ENCODE peak calls at places on chromosomes 12 and 14, in five cellular contexts. One of them, this sample, is unnamed.

GRCh38 chr12:49347307-49348237 is 884 bp downstream of the DNAJC22 start:
- DNase-seq in pancreas: peak; percentile 97
- DNase-seq in heart left ventricle: peak; percentile 84
- DNase-seq in psoas muscle: peak; percentile 89
- DNase-seq in mesenchymal stem cell: peak; percentile 73
- DNase-seq in this sample: peak; percentile 78

GRCh38 chr12:65083581-65083980 is 37.5 kb downstream of the WIF1 start:
- DNase-seq in pancreas: no peak
- DNase-seq in heart left ventricle: no peak
- DNase-seq in psoas muscle: no peak
- DNase-seq in mesenchymal stem cell: no peak
- DNase-seq in this sample: no peak

GRCh38 chr12:459430-460258 is at the start of gene B4GALNT3:
- DNase-seq in pancreas: peak; percentile 75
- DNase-seq in heart left ventricle: peak; percentile 63
- DNase-seq in psoas muscle: peak; percentile 62
- DNase-seq in mesenchymal stem cell: peak; percentile 20
- DNase-seq in this sample: peak; percentile 89

GRCh38 chr12:33588725-33589405 is 149.2 kb upstream of the SYT10 start:
- DNase-seq in pancreas: no peak
- DNase-seq in heart left ventricle: no peak
- DNase-seq in psoas muscle: no peak
- DNase-seq in mesenchymal stem cell: no peak
- DNase-seq in this sample: no peak

GRCh38 chr14:66650491-66650911 is 142.6 kb downstream of the GPHN start:
- DNase-seq in pancreas: no peak
- DNase-seq in heart left ventricle: no peak
- DNase-seq in psoas muscle: no peak
- DNase-seq in mesenchymal stem cell: no peak
- DNase-seq in this sample: no peak

GRCh38 chr12:92118826-92119536 is 26.7 kb downstream of the BTG1 start:
- DNase-seq in pancreas: no peak
- DNase-seq in heart left ventricle: no peak
- DNase-seq in psoas muscle: no peak
- DNase-seq in mesenchymal stem cell: no peak
- DNase-seq in this sample: no peak

GRCh38 chr12:111439657-111440151 is 34.0 kb downstream of the SH2B3 start:
- DNase-seq in pancreas: no peak
- DNase-seq in heart left ventricle: no peak
- DNase-seq in psoas muscle: no peak
- DNase-seq in mesenchymal stem cell: no peak
- DNase-seq in this sample: no peak

GRCh38 chr12:754238-754816 is 1.9 kb downstream of the WNK1 start:
- DNase-seq in pancreas: peak; percentile 35
- DNase-seq in heart left ventricle: peak; percentile 43
- DNase-seq in psoas muscle: no peak
- DNase-seq in mesenchymal stem cell: peak; percentile 42
- DNase-seq in this sample: no peak

GRCh38 chr14:20799955-20800544 is 2.6 kb downstream of the RNASE1 start:
- DNase-seq in pancreas: no peak
- DNase-seq in heart left ventricle: peak; percentile 75
- DNase-seq in psoas muscle: no peak
- DNase-seq in mesenchymal stem cell: no peak
- DNase-seq in this sample: peak; percentile 66

GRCh38 chr14:56888274-56888673 is 78.0 kb upstream of the OTX2 start:
- DNase-seq in pancreas: no peak
- DNase-seq in heart left ventricle: no peak
- DNase-seq in psoas muscle: no peak
- DNase-seq in mesenchymal stem cell: no peak
- DNase-seq in this sample: no peak

GRCh38 chr14:75277796-75278421 is 719 bp upstream of the FOS start:
- DNase-seq in pancreas: no peak
- DNase-seq in heart left ventricle: no peak
- DNase-seq in psoas muscle: no peak
- DNase-seq in mesenchymal stem cell: no peak
- DNase-seq in this sample: no peak

GRCh38 chr12:31588976-31589375 is 2.0 kb downstream of the DENND5B start:
- DNase-seq in pancreas: no peak
- DNase-seq in heart left ventricle: no peak
- DNase-seq in psoas muscle: no peak
- DNase-seq in mesenchymal stem cell: peak; percentile 39
- DNase-seq in this sample: no peak

GRCh38 chr12:64160021-64160717 is 61.9 kb downstream of the KICS2 start:
- DNase-seq in pancreas: no peak
- DNase-seq in heart left ventricle: no peak
- DNase-seq in psoas muscle: no peak
- DNase-seq in mesenchymal stem cell: no peak
- DNase-seq in this sample: no peak

GRCh38 chr12:100346660-100347059 is 10.2 kb upstream of the SLC17A8 start:
- DNase-seq in pancreas: no peak
- DNase-seq in heart left ventricle: no peak
- DNase-seq in psoas muscle: no peak
- DNase-seq in mesenchymal stem cell: no peak
- DNase-seq in this sample: no peak

GRCh38 chr12:100348657-100349454 is 8.0 kb upstream of the SLC17A8 start:
- DNase-seq in pancreas: no peak
- DNase-seq in heart left ventricle: no peak
- DNase-seq in psoas muscle: no peak
- DNase-seq in mesenchymal stem cell: peak; percentile 41
- DNase-seq in this sample: no peak

GRCh38 chr12:100345020-100345767 is 11.7 kb upstream of the SLC17A8 start:
- DNase-seq in pancreas: no peak
- DNase-seq in heart left ventricle: no peak
- DNase-seq in psoas muscle: no peak
- DNase-seq in mesenchymal stem cell: no peak
- DNase-seq in this sample: no peak
- H3K27ac ChIP-seq in pancreas: no peak overlapping the region
- H3K27ac ChIP-seq in heart left ventricle: no peak overlapping the region
- H3K27ac ChIP-seq in psoas muscle: no peak overlapping the region
- H3K27ac ChIP-seq in mesenchymal stem cell: no peak overlapping the region
- H3K27ac ChIP-seq in this sample: no peak overlapping the region

GRCh38 chr12:2608608-2608945 is 186.2 kb upstream of the FKBP4 start:
- DNase-seq in pancreas: no peak
- DNase-seq in heart left ventricle: no peak
- DNase-seq in psoas muscle: no peak
- DNase-seq in mesenchymal stem cell: no peak
- DNase-seq in this sample: peak; percentile 46

GRCh38 chr12:2609020-2609419 is 185.8 kb upstream of the FKBP4 start:
- DNase-seq in pancreas: no peak
- DNase-seq in heart left ventricle: no peak
- DNase-seq in psoas muscle: no peak
- DNase-seq in mesenchymal stem cell: no peak
- DNase-seq in this sample: peak; percentile 37

GRCh38 chr12:2607881-2608607 is 186.7 kb upstream of the FKBP4 start:
- DNase-seq in pancreas: no peak
- DNase-seq in heart left ventricle: no peak
- DNase-seq in psoas muscle: no peak
- DNase-seq in mesenchymal stem cell: no peak
- DNase-seq in this sample: no peak

GRCh38 chr12:2605301-2605700 is 189.5 kb upstream of the FKBP4 start:
- DNase-seq in pancreas: no peak
- DNase-seq in heart left ventricle: no peak
- DNase-seq in psoas muscle: no peak
- DNase-seq in mesenchymal stem cell: no peak
- DNase-seq in this sample: no peak

GRCh38 chr12:2606186-2606910 is 188.4 kb upstream of the FKBP4 start:
- DNase-seq in pancreas: no peak
- DNase-seq in heart left ventricle: no peak
- DNase-seq in psoas muscle: no peak
- DNase-seq in mesenchymal stem cell: no peak
- DNase-seq in this sample: peak; percentile 53
- H3K36me3 ChIP-seq in pancreas: no peaks in the 10 kb centered on the region
- H3K36me3 ChIP-seq in heart left ventricle: peaks cover 21% of the 10 kb centered on the region
- H3K36me3 ChIP-seq in psoas muscle: no peaks in the 10 kb centered on the region
- H3K36me3 ChIP-seq in mesenchymal stem cell: no peaks in the 10 kb centered on the region
- H3K36me3 ChIP-seq in this sample: no peaks in the 10 kb centered on the region

GRCh38 chr12:52234226-52234810 is 1.3 kb downstream of the KRT7 start:
- DNase-seq in pancreas: peak; percentile 42
- DNase-seq in heart left ventricle: no peak
- DNase-seq in psoas muscle: no peak
- DNase-seq in mesenchymal stem cell: no peak
- DNase-seq in this sample: no peak
- H3K27ac ChIP-seq in pancreas: no peak overlapping the region
- H3K27ac ChIP-seq in heart left ventricle: no peak overlapping the region
- H3K27ac ChIP-seq in psoas muscle: no peak overlapping the region
- H3K27ac ChIP-seq in mesenchymal stem cell: no peak overlapping the region
- H3K27ac ChIP-seq in this sample: peak overlapping the region; percentile 83

GRCh38 chr14:37397941-37398215 is 197.2 kb downstream of the FOXA1 start:
- DNase-seq in pancreas: no peak
- DNase-seq in heart left ventricle: no peak
- DNase-seq in psoas muscle: no peak
- DNase-seq in mesenchymal stem cell: no peak
- DNase-seq in this sample: no peak
- H3K36me3 ChIP-seq in pancreas: no peaks in the 10 kb centered on the region
- H3K36me3 ChIP-seq in heart left ventricle: no peaks in the 10 kb centered on the region
- H3K36me3 ChIP-seq in psoas muscle: no peaks in the 10 kb centered on the region
- H3K36me3 ChIP-seq in mesenchymal stem cell: no peaks in the 10 kb centered on the region
- H3K36me3 ChIP-seq in this sample: no peaks in the 10 kb centered on the region

DNA sequence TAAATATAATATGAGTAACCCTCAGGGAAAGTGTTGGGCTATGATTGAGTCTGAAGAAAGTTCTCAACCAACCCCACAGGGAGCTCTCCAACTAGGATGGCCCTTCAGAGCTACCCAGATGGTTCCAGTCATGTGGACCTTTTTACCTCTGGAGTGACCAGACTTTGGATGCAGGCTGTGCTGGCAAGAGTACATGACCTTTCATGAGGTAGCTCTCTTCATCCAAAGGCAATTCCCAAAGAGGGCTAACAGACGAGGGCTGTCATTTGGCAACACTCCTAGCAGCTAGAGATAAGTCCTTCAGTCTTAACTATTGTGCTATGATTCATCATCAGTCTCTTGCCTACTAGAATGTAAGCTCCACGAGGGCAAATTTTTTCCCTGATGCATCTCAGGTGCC is 75.4 kb downstream of the DUSP6 start:
- DNase-seq in pancreas: no peak
- DNase-seq in heart left ventricle: peak; percentile 62
- DNase-seq in psoas muscle: no peak
- DNase-seq in mesenchymal stem cell: no peak
- DNase-seq in this sample: no peak
- H3K27ac ChIP-seq in pancreas: no peak overlapping the region
- H3K27ac ChIP-seq in heart left ventricle: no peak overlapping the region
- H3K27ac ChIP-seq in psoas muscle: no peak overlapping the region
- H3K27ac ChIP-seq in mesenchymal stem cell: no peak overlapping the region
- H3K27ac ChIP-seq in this sample: no peak overlapping the region